ENCODE peak calls at places on chromosome 3, in nine cellular contexts. D is HCT116, I is AG09309, S is transverse colon, L is dorsolateral prefrontal cortex, Y is colonic mucosa, T is pancreas, G is endodermal cell, A is psoas muscle. F is an unnamed sample.

GRCh38 chr3:177836671-177837070 is 639.4 kb upstream of the TBL1XR1 start:
- DNase-seq in I (no peak), A (no peak), L (no peak), T (no peak), Y (no peak), G (no peak), S (no peak), D (no peak), F (no peak)

GRCh38 chr3:149466192-149466591 is 8.3 kb upstream of the TM4SF4 start:
- DNase-seq in L (no peak), G (peak), I (peak), Y (no peak), S (no peak), D (no peak), A (no peak), T (no peak), F (no peak)

GRCh38 chr3:16151109-16151508 is 23.4 kb upstream of the GALNT15 start:
- DNase-seq in Y (peak), A (peak), G (no peak), L (peak), I (peak), T (no peak), D (no peak), S (peak), F (no peak)

GRCh38 chr3:181417748-181418147 is 294.0 kb upstream of the SOX2 start:
- DNase-seq in A (no peak), L (peak), I (no peak), G (no peak), S (no peak), T (no peak), Y (no peak), D (no peak), F (no peak)

GRCh38 chr3:40237892-40238571 is 71.5 kb upstream of the EIF1B start:
- DNase-seq in I (no peak), T (no peak), S (no peak), L (peak), G (peak), A (no peak), D (no peak), Y (no peak), F (no peak)

GRCh38 chr3:57961828-57962447 is 46.3 kb upstream of the FLNB start:
- DNase-seq in Y (no peak), T (no peak), G (peak), I (no peak), A (no peak), S (no peak), L (no peak), D (peak), F (no peak)

GRCh38 chr3:174330303-174330702 is 528.8 kb upstream of the NAALADL2 start:
- DNase-seq in I (peak), Y (no peak), S (no peak), L (no peak), G (no peak), T (no peak), A (no peak), D (no peak), F (no peak)

GRCh38 chr3:169664034-169664820 is 715 bp upstream of the MECOM start:
- DNase-seq in A (no peak), I (no peak), D (no peak), T (peak), L (no peak), S (peak), G (peak), Y (no peak), F (no peak)

GRCh38 chr3:120276767-120277166 is 8.3 kb downstream of the GPR156 start:
- DNase-seq in G (no peak), I (no peak), Y (no peak), S (no peak), D (no peak), T (no peak), L (no peak), A (no peak), F (no peak)

GRCh38 chr3:40624189-40624754 is 99.5 kb downstream of the ZNF621 start:
- DNase-seq in S (no peak), Y (no peak), A (no peak), G (no peak), D (no peak), T (no peak), L (no peak), I (no peak), F (no peak)

GRCh38 chr3:143241556-143241955 is 122.0 kb downstream of the CHST2 start:
- DNase-seq in A (no peak), S (no peak), I (peak), D (no peak), Y (no peak), G (no peak), T (no peak), L (no peak), F (no peak)

GRCh38 chr3:64272842-64273241 is 47.6 kb upstream of the PRICKLE2 start:
- DNase-seq in D (no peak), A (no peak), L (no peak), S (no peak), Y (no peak), G (no peak), I (no peak), T (no peak), F (no peak)

GRCh38 chr3:121436074-121436473 is 109.7 kb downstream of the POLQ start:
- DNase-seq in Y (no peak), L (no peak), D (no peak), T (no peak), I (no peak), A (no peak), G (no peak), S (no peak), F (no peak)

GRCh38 chr3:126355251-126355650 is 2.0 kb downstream of the KLF15 start:
- DNase-seq in G (peak), Y (no peak), A (no peak), I (no peak), L (no peak), T (no peak), D (no peak), S (no peak), F (no peak)

GRCh38 chr3:99544819-99545281 is 93.5 kb upstream of the COL8A1 start:
- DNase-seq in Y (peak), G (no peak), S (peak), D (no peak), L (no peak), A (peak), T (no peak), I (no peak), F (no peak)

GRCh38 chr3:127556565-127556964 is 34.0 kb downstream of the TPRA1 start:
- DNase-seq in T (no peak), I (no peak), G (peak), A (no peak), L (no peak), S (no peak), Y (no peak), D (no peak), F (no peak)

GRCh38 chr3:171142985-171143384 is 116.5 kb upstream of the SLC2A2 start:
- DNase-seq in D (no peak), I (peak), T (no peak), G (no peak), Y (no peak), A (peak), L (no peak), S (no peak), F (no peak)

GRCh38 chr3:129482721-129483120 is 42.7 kb downstream of the IFT122 start:
- DNase-seq in T (no peak), G (peak), Y (no peak), I (no peak), A (no peak), S (no peak), L (no peak), D (no peak), F (no peak)

GRCh38 chr3:129503387-129504010 is 24.9 kb upstream of the RHO start:
- DNase-seq in L (no peak), I (no peak), G (no peak), D (no peak), A (no peak), T (no peak), S (no peak), Y (no peak), F (no peak)

DNA sequence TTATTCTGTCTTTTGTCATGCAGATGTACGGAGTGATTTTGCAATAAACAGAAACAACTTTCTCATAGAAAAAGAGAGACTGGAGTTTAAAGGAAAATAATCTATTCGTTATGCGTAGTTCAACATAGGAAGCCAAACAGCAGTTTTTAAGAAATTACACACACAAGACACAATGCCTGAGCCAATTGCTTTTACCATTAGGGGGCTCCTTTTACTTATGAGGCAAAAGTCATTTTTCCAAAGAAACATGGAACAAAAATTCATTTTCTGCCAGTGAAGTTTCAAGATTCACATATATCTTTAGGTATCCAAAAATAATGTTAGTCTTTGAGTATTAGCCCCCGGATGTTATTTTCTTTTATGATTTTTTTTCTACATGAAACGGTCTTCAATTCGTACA is 10.7 kb downstream of the CNTN6 start:
- DNase-seq in L (no peak), A (no peak), G (no peak), I (no peak), S (no peak), T (no peak), D (no peak), Y (no peak), F (no peak)
- TF ChIP-seq CTCF in L (no peak), A (no peak), G (peak), I (peak), S (no peak), T (no peak), D (no peak), Y (no peak), F (no peak)

GRCh38 chr3:185071401-185071800 is 81.5 kb downstream of the C3orf70 start:
- DNase-seq in T (no peak), A (no peak), D (no peak), G (no peak), L (no peak), S (no peak), I (no peak), Y (no peak), F (no peak)

GRCh38 chr3:185069583-185070030 is 83.3 kb downstream of the C3orf70 start:
- DNase-seq in I (no peak), L (no peak), S (peak), G (peak), A (no peak), Y (peak), D (no peak), T (no peak), F (no peak)

GRCh38 chr3:185069023-185069422 is 83.8 kb downstream of the C3orf70 start:
- DNase-seq in T (no peak), G (no peak), S (peak), I (no peak), L (no peak), Y (peak), A (no peak), D (no peak), F (no peak)

GRCh38 chr3:185067173-185067572 is 85.7 kb downstream of the C3orf70 start:
- DNase-seq in I (no peak), G (no peak), L (no peak), T (no peak), A (no peak), Y (no peak), D (no peak), S (no peak), F (no peak)

DNA sequence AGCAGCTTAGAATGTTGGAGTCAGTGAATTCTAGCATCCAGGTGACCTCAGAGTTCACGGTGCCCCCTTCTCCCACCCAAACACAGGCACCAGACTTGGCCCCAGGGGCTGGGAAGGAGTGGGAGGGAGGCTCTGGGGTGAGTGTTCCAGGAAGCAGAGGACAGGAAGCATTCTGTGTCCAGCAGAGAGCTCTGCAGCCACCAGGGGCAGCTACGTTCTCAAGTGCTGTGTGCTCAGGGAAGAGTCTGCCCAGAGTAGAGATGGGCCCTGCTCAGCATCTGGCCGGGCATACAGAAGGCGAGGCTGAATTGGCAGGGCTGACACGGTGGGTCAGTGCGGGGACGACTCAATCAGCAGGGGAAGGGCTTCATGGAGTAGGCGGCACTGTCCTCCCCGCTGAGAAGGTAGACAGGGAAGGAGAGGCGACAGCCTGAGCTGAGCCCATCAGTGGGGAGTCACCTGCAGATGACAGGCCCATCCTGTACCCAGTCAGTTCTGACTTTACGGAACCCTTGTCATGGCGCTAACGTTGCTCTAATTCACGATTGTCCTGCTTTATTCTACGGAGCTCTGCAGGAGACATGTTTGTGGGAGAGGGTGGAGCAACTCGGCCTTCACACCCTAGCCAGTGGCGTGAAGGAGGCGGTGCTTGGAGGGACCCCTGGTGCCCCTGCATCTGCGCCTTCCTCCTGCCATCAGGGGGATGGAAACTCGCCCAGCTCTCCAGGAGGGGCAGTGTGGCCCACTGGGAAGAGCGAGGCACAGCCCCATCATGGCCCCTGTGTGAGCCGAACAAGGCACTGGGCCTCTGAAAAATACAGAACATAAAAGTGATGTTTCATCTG is 82.1 kb downstream of the C3orf70 start:
- DNase-seq in G (peak), S (peak), T (no peak), Y (peak), D (peak), A (no peak), I (no peak), L (no peak), F (no peak)
- TF ChIP-seq CTCF in G (peak), S (peak), T (no peak), Y (peak), D (peak), A (no peak), I (peak), L (no peak), F (no peak)

GRCh38 chr3:104102386-104102785 is 1264.3 kb upstream of the ALCAM start:
- DNase-seq in D (peak), Y (no peak), A (no peak), L (no peak), T (no peak), S (no peak), I (peak), G (peak), F (no peak)
- TF ChIP-seq CTCF in D (peak), Y (peak), A (no peak), L (peak), T (peak), S (no peak), I (peak), G (peak), F (peak)

GRCh38 chr3:136334209-136334608 is 84.1 kb downstream of the PCCB start:
- DNase-seq in I (no peak), T (no peak), A (no peak), Y (no peak), L (no peak), S (no peak), D (no peak), G (no peak), F (no peak)
- TF ChIP-seq CTCF in I (no peak), T (no peak), A (no peak), Y (no peak), L (no peak), S (no peak), D (no peak), G (no peak), F (no peak)

DNA sequence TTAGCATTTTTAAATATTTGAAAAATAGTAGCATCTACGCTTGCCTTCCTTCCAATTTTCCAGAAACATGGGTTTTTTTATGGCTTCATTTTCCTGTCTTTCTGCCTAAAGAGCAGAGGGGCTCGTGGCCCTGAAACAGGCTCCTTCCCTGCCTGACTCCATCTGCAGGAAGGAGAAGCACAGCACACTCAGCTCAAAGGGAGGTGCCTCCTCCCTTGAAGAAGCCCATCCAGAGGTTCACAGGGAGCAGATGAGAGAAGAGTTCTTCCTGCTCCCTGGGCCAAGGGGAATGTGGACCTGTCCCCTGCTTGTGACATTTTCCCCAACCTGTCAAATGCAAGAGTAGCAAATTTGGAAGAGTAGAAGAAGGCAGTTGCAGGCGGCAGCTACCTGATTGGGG is 55.8 kb downstream of the BBX start:
- DNase-seq in D (no peak), Y (no peak), A (no peak), S (no peak), G (peak), L (no peak), T (no peak), I (no peak), F (no peak)
- TF ChIP-seq CTCF in D (peak), Y (no peak), A (no peak), S (no peak), G (peak), L (no peak), T (no peak), I (no peak), F (no peak)

DNA sequence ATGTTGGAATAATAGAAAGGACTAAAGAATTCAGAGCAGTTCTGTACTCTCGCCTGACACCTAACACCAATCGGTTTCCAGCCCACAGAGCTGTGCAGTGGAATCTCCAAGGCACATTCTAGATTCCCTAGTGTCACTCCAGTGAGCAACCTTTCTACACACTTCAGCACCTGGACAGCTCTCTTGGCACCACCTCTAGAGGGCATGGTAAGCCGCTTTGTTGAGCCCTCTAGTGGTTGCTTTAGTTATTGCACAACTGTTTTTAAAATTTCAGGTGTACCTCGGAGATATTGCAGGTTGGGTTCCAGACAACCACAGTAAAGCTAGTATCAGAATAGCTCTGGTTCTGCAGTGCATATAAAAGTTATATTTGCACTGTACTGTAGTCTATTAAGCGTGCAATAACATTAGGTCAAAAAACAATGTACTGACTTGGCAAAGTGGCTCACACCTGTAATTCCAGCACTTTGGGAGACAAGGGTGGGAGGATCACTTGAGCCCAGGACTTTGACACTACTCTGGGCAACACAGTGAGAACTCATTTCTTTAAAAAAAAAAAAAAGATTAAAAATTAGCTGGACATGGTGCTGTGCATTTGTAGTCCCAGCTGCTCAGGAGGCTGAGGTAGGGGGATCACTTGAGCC is 26.5 kb upstream of the ERC2 start:
- DNase-seq in I (peak), Y (peak), S (peak), L (peak), T (peak), D (peak), A (peak), G (peak), F (peak)
- TF ChIP-seq CTCF in I (peak), Y (peak), S (peak), L (peak), T (peak), D (peak), A (peak), G (peak), F (peak)

GRCh38 chr3:11653298-11654055 is 9.8 kb upstream of the VGLL4 start:
- DNase-seq in L (no peak), T (no peak), A (no peak), Y (no peak), D (no peak), I (no peak), G (peak), S (no peak), F (no peak)
- TF ChIP-seq CTCF in L (no peak), T (no peak), A (peak), Y (no peak), D (no peak), I (no peak), G (peak), S (no peak), F (no peak)

DNA sequence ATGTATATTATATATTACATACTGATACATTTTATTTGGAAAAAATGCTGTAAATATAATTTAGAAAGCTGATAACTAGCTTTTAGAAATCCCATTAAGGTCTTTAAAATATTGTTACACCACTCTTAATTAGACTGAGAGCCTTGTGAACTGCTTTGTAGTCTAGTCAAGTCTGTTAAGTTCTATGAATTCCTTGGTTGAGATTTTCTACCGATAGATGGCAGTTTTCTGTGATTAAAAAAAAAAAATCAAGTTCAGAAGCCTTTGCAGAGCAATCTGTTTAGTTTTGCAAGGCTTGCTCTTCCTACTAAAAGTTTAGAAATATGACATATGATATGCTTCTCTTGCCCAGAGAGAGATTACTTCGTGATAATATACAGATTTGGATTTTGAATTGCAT is 60.4 kb upstream of the SLITRK3 start:
- DNase-seq in Y (no peak), D (no peak), L (no peak), T (no peak), I (no peak), A (no peak), G (no peak), S (no peak), F (no peak)
- TF ChIP-seq CTCF in Y (no peak), D (no peak), L (peak), T (no peak), I (no peak), A (no peak), G (no peak), S (no peak), F (no peak)

GRCh38 chr3:97658670-97659285 is 105.8 kb upstream of the ARL6 start:
- DNase-seq in A (no peak), T (no peak), D (peak), G (no peak), S (no peak), Y (no peak), L (no peak), I (no peak), F (no peak)
- TF ChIP-seq CTCF in A (peak), T (peak), D (peak), G (peak), S (peak), Y (peak), L (peak), I (peak), F (peak)

F was measured in mesothelial cell of epicardium.